ENCODE peak calls at places on chromosomes 16 and 17, in four cellular contexts. V is adipocyte, U is stomach, R is AG09309. D is an unnamed sample.
A peak's percentile ranks its signal among the peaks of the same experiment; 100 is the strongest.

GRCh38 chr16:2673066-2673999 is 9.0 kb upstream of the KCTD5 start:
- DNase-seq in R (peak; percentile 41), U (peak; percentile 97), V (peak; percentile 98), D (peak; percentile 91)

GRCh38 chr17:44769647-44770084 is 10.9 kb downstream of the ADAM11 start:
- DNase-seq in U (no peak), R (no peak), V (no peak), D (no peak)

GRCh38 chr16:11224096-11224893 is 31.7 kb downstream of the SOCS1 start:
- DNase-seq in U (peak; percentile 71), V (no peak), R (no peak), D (no peak)

GRCh38 chr17:2047590-2047989 is 5.8 kb downstream of the OVCA2 start:
- DNase-seq in U (no peak), R (no peak), V (no peak), D (no peak)

GRCh38 chr17:32609085-32609484 is 122.3 kb downstream of the CDK5R1 start:
- DNase-seq in R (no peak), U (peak; percentile 87), V (no peak), D (no peak)

GRCh38 chr16:31109622-31110021 is 1.4 kb downstream of the BCKDK start:
- DNase-seq in R (no peak), U (no peak), V (no peak), D (no peak)

GRCh38 chr16:83898463-83899271 is at the start of gene MLYCD:
- DNase-seq in R (no peak), V (peak; percentile 93), U (peak; percentile 94), D (peak; percentile 63)

GRCh38 chr16:79158337-79158736 is 442.2 kb downstream of the MAF start:
- DNase-seq in R (no peak), V (no peak), U (no peak), D (no peak)

GRCh38 chr16:11297492-11298142 is 16.5 kb upstream of the PRM1 start:
- DNase-seq in R (peak; percentile 25), U (peak; percentile 91), V (peak; percentile 82), D (peak; percentile 28)

GRCh38 chr16:90048347-90048722 is 28.8 kb downstream of the PRDM7 start:
- DNase-seq in R (no peak), V (no peak), U (no peak), D (no peak)

GRCh38 chr17:32519769-32520701 is 33.2 kb downstream of the CDK5R1 start:
- DNase-seq in U (peak; percentile 30), R (no peak), V (peak; percentile 19), D (no peak)

GRCh38 chr16:69465083-69465721 is 40.8 kb downstream of the CYB5B start:
- DNase-seq in R (no peak), U (no peak), V (peak; percentile 74), D (no peak)

GRCh38 chr17:41655611-41656111 is 31.3 kb upstream of the KRT17 start:
- DNase-seq in V (no peak), U (peak; percentile 92), R (no peak), D (no peak)

GRCh38 chr16:48542020-48542473 is 67.9 kb downstream of the N4BP1 start:
- DNase-seq in R (no peak), V (peak; percentile 72), U (no peak), D (peak; percentile 36)

GRCh38 chr16:89295071-89295900 is 77.8 kb downstream of the ZNF778 start:
- DNase-seq in U (no peak), V (no peak), R (no peak), D (no peak)

GRCh38 chr17:60087882-60088669 is 9.4 kb upstream of the HEATR6 start:
- DNase-seq in U (peak; percentile 42), R (no peak), V (peak; percentile 78), D (no peak)

GRCh38 chr17:45127583-45128300 is 4.6 kb downstream of the PLCD3 start:
- DNase-seq in U (peak; percentile 88), V (peak; percentile 65), R (no peak), D (no peak)